ENCODE peak calls at places on chromosomes 11 and 22, in eight cellular contexts. N, L, F, R, J, W, S and M are unnamed samples. For H3K4me1, the result is how much of the 10 kb centered on the place peaks cover.

GRCh38 chr11:67318239-67318555 is 14.9 kb downstream of the SSH3 start:
- DNase-seq in N (no peak), L (no peak), F (peak), R (no peak), J (no peak), W (no peak), S (no peak), M (no peak)

GRCh38 chr11:30546334-30546733 is 39.8 kb downstream of the MPPED2 start:
- DNase-seq in N (no peak), L (no peak), F (no peak), R (no peak), J (no peak), W (no peak), S (no peak), M (no peak)

GRCh38 chr11:8913961-8914660 is 3.1 kb downstream of the AKIP1 start:
- DNase-seq in N (peak), L (no peak), F (peak), R (no peak), J (peak), W (peak), S (no peak), M (no peak)

GRCh38 chr11:86919557-86920210 is 35.5 kb downstream of the FZD4 start:
- DNase-seq in N (peak), L (peak), F (no peak), R (no peak), J (peak), W (no peak), S (no peak), M (no peak)

GRCh38 chr11:120432056-120433018 is 79.2 kb upstream of the GRIK4 start:
- DNase-seq in N (peak), L (peak), F (no peak), R (peak), J (peak), W (peak), S (no peak), M (peak)

GRCh38 chr22:43587574-43587973 is 175.8 kb downstream of the MPPED1 start:
- DNase-seq in N (peak), L (no peak), F (no peak), R (no peak), J (no peak), W (no peak), S (no peak), M (no peak)

GRCh38 chr11:76782526-76783293 is 446 bp upstream of the TSKU start:
- DNase-seq in N (peak), L (peak), F (no peak), R (peak), J (peak), W (peak), S (peak), M (peak)

GRCh38 chr22:43326342-43326825 is 16.8 kb downstream of the SCUBE1 start:
- DNase-seq in N (no peak), L (no peak), F (no peak), R (no peak), J (no peak), W (no peak), S (no peak), M (no peak)

GRCh38 chr22:38477515-38477914 is 9.6 kb downstream of the KDELR3 start:
- DNase-seq in N (no peak), L (no peak), F (no peak), R (no peak), J (no peak), W (no peak), S (no peak), M (peak)

GRCh38 chr11:130581631-130582030 is 133.2 kb downstream of the ADAMTS15 start:
- DNase-seq in N (peak), L (no peak), F (no peak), R (no peak), J (no peak), W (no peak), S (no peak), M (no peak)

GRCh38 chr11:114026355-114026754 is 33.2 kb upstream of the ZBTB16 start:
- DNase-seq in N (no peak), L (no peak), F (no peak), R (no peak), J (no peak), W (no peak), S (no peak), M (no peak)

GRCh38 chr11:74870485-74870884 is 78.4 kb downstream of the XRRA1 start:
- DNase-seq in N (peak), L (no peak), F (no peak), R (no peak), J (no peak), W (no peak), S (no peak), M (no peak)

GRCh38 chr22:30444632-30445437 is 19.3 kb downstream of the MTFP1 start:
- DNase-seq in N (peak), L (peak), F (no peak), R (no peak), J (no peak), W (no peak), S (no peak), M (no peak)

GRCh38 chr22:46777609-46777970 is 15.1 kb downstream of the TBC1D22A start:
- DNase-seq in N (no peak), L (no peak), F (peak), R (no peak), J (no peak), W (no peak), S (no peak), M (no peak)

GRCh38 chr11:16776716-16777115 is 38.3 kb downstream of the C11orf58 start:
- DNase-seq in N (peak), L (no peak), F (no peak), R (no peak), J (no peak), W (no peak), S (no peak), M (no peak)

GRCh38 chr22:30611197-30611596 is 4.2 kb downstream of the TCN2 start:
- DNase-seq in N (peak), L (no peak), F (no peak), R (no peak), J (no peak), W (no peak), S (no peak), M (no peak)

GRCh38 chr22:19596680-19597398 is 72.6 kb upstream of the CLDN5 start:
- DNase-seq in N (no peak), L (no peak), F (no peak), R (no peak), J (no peak), W (no peak), S (no peak), M (no peak)

GRCh38 chr11:128949791-128950454 is 7.3 kb upstream of the TP53AIP1 start:
- DNase-seq in N (no peak), L (no peak), F (no peak), R (no peak), J (no peak), W (no peak), S (no peak), M (no peak)

GRCh38 chr11:26618441-26618840 is 46.4 kb upstream of the MUC15 start:
- DNase-seq in N (no peak), L (no peak), F (no peak), R (no peak), J (no peak), W (no peak), S (no peak), M (no peak)

GRCh38 chr11:118439656-118440055 is 3.4 kb downstream of the KMT2A start:
- DNase-seq in N (no peak), L (no peak), F (no peak), R (no peak), J (no peak), W (no peak), S (no peak), M (no peak)
- H3K4me1 ChIP-seq in N (under half), L (under half), F (half or more), R (under half), J (half or more), W (under half), S (under half), M (under half)

GRCh38 chr22:26086359-26086758 is 82.9 kb upstream of the SEZ6L start:
- DNase-seq in N (no peak), L (no peak), F (no peak), R (no peak), J (no peak), W (no peak), S (no peak), M (no peak)
- TF ChIP-seq CTCF in N (no peak), L (no peak), F (no peak), R (no peak), J (no peak), W (no peak), S (no peak), M (no peak)

GRCh38 chr22:33518405-33518804 is 401.9 kb downstream of the LARGE1 start:
- DNase-seq in N (no peak), L (no peak), F (no peak), R (no peak), J (no peak), W (no peak), S (no peak), M (no peak)

GRCh38 chr22:33520904-33521780 is 399.1 kb downstream of the LARGE1 start:
- DNase-seq in N (no peak), L (no peak), F (no peak), R (no peak), J (no peak), W (no peak), S (no peak), M (no peak)

GRCh38 chr22:33521879-33522665 is 398.2 kb downstream of the LARGE1 start:
- DNase-seq in N (no peak), L (no peak), F (no peak), R (no peak), J (no peak), W (no peak), S (no peak), M (no peak)

GRCh38 chr22:33519140-33519973 is 400.9 kb downstream of the LARGE1 start:
- DNase-seq in N (peak), L (peak), F (no peak), R (peak), J (peak), W (peak), S (no peak), M (no peak)

DNA sequence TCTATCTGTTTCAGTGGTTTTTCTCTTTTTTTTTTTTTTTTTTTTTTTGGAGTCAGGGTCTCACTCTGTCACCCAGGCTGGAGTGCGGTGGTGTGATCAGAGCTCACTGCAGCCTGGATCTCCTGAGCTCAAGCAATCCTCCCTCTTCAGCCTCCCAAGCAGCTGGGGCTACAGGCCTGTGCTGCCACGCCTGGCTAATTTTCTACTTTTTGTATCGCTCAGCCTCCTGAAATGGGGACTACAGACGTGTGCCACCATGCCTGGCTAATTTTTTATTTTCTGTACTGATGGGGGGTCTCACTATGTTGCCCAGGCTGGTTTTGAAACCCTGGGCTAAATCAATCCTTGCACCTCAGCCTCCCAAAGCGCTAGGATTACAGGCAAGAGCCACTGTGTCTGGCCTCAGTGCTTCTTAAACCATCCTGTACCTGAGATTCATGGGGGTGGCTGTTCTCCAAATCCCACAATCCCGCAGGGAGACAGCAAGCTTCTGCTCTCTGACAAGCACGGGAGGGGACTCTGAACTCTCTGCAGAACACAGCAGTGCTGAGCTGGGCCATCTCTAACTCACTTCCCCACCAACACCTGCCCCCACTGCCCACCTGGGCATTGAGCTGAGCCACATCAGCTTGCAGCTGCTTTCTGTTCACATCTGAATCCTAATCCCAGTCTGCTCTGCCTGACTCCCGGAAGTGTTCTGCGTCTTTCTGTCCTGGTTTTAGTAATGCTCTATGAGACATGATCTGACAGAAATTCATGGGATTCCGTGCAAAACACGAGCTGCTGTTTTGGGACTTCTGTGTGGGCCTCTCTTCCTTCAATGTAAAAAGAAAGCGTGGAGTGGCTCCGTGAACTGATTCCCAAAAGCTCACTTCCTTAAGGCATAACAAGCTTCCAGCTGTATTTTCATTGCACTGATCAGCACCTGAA is 400.0 kb downstream of the LARGE1 start:
- DNase-seq in N (no peak), L (no peak), F (no peak), R (no peak), J (no peak), W (no peak), S (no peak), M (no peak)
- H3K4me1 ChIP-seq in N (under half), L (under half), F (under half), R (under half), J (under half), W (under half), S (under half), M (under half)

GRCh38 chr22:22591348-22592299 is 32.6 kb upstream of the PRAME start:
- DNase-seq in N (peak), L (no peak), F (no peak), R (no peak), J (no peak), W (no peak), S (no peak), M (no peak)
- TF ChIP-seq CTCF in N (no peak), L (no peak), F (no peak), R (no peak), J (no peak), W (no peak), S (no peak), M (no peak)

GRCh38 chr11:1830500-1831223 is 4.1 kb upstream of the SYT8 start:
- DNase-seq in N (no peak), L (peak), F (no peak), R (peak), J (peak), W (no peak), S (no peak), M (no peak)
- H3K4me1 ChIP-seq in N (under half), L (half or more), F (under half), R (under half), J (under half), W (under half), S (under half), M (half or more)

DNA sequence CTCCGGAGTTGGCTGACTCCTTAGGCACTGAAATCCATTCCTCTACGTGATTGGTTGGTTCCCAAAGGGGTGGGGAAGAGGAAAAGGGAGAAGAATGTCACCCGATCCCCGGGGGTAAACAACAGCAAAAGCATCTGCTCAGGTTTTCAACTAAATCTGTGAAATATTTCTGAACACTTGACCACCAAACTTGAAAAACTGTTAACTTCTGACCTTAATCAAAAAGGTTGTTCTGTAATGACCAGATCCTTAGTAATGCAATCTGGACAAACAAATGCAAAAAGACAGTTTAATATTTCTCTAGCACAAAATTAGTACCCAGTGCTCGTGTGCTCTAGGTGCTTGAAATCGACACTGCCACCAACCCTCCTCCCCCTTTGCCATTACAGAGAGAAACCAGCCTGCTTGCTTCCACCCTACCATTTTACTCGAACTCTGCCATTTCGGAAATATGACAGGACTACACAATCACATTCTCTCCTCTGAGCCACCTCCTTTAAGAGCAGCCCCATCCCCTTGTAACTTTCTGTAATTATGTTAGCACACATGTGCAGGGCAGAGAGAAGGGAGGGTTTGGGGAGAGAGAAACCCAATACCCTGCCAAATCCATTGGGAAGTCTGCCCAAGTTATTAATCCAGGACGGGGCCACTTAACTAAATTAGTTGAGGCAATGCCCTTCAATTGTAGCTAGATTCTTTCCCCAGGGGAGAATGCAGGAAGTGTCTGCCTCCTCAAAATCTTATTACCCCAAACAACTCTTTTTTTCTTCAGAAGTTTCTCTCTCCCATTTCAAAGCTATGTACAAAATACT is 113.8 kb downstream of the RBFOX2 start:
- DNase-seq in N (peak), L (peak), F (no peak), R (peak), J (peak), W (peak), S (peak), M (peak)
- TF ChIP-seq CTCF in N (no peak), L (no peak), F (no peak), R (no peak), J (no peak), W (no peak), S (no peak), M (no peak)

GRCh38 chr11:83156996-83157754 is at the start of gene PCF11:
- DNase-seq in N (no peak), L (peak), F (no peak), R (no peak), J (no peak), W (no peak), S (no peak), M (no peak)
- H3K4me1 ChIP-seq in N (under half), L (under half), F (under half), R (under half), J (under half), W (under half), S (under half), M (under half)

GRCh38 chr22:22103078-22103593 is 120.5 kb upstream of the TOP3B start:
- DNase-seq in N (no peak), L (no peak), F (no peak), R (no peak), J (no peak), W (no peak), S (no peak), M (no peak)
- TF ChIP-seq CTCF in N (peak), L (peak), F (no peak), R (no peak), J (peak), W (no peak), S (no peak), M (no peak)

DNA sequence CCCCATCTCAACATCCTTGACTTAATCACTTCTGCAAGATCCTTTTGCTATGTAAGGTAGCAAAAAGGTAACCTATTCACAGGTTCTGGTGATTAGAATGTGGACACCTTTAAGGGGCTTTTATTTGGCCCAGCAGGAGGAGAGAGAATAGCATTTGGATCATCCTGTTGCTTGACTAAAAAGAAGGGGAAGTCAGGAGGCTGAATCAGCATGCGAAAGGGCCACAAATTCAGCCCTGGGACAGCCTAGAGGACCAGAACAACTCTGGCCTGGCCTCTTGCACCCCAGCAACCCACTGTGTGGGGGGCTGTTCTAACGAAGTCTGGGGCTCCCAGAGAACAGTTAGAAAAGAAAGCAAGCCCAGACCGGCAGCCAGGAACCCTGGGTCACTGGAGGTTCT is 3.2 kb upstream of the HMOX1 start:
- DNase-seq in N (no peak), L (no peak), F (no peak), R (no peak), J (no peak), W (no peak), S (no peak), M (no peak)
- H3K4me1 ChIP-seq in N (under half), L (half or more), F (under half), R (under half), J (under half), W (under half), S (under half), M (under half)

GRCh38 chr11:124277809-124278208 is 21.6 kb downstream of the OR8G5 start:
- DNase-seq in N (no peak), L (no peak), F (no peak), R (no peak), J (no peak), W (no peak), S (no peak), M (no peak)
- TF ChIP-seq CTCF in N (no peak), L (no peak), F (no peak), R (no peak), J (no peak), W (no peak), S (no peak), M (no peak)